ENCODE peak calls at places on chromosomes 7 and 10, in four cellular contexts. T is AG10803, D is EH, M is GM20000. Z is an unnamed sample.

GRCh38 chr10:97659589-97659988 is 19.1 kb downstream of the PI4K2A start:
- DNase-seq in T (peak), D (peak), M (no peak), Z (no peak)

GRCh38 chr7:110693348-110693747 is 397.6 kb upstream of the LRRN3 start:
- DNase-seq in T (no peak), D (no peak), M (no peak), Z (no peak)

GRCh38 chr7:81460228-81460627 is 309.6 kb downstream of the HGF start:
- DNase-seq in T (no peak), D (no peak), M (no peak), Z (no peak)

GRCh38 chr10:123995461-123996131 is 97.8 kb downstream of the CHST15 start:
- DNase-seq in T (peak), D (peak), M (peak), Z (no peak)

GRCh38 chr10:69449841-69450240 is 1.4 kb upstream of the TSPAN15 start:
- DNase-seq in T (peak), D (peak), M (peak), Z (peak)

GRCh38 chr10:95755511-95756004 is 405 bp upstream of the ENTPD1 start:
- DNase-seq in T (no peak), D (no peak), M (peak), Z (no peak)

GRCh38 chr10:86345296-86346168 is 21.1 kb downstream of the GRID1 start:
- DNase-seq in T (peak), D (peak), M (no peak), Z (no peak)

GRCh38 chr7:138863931-138864330 is 65.9 kb upstream of the ATP6V0A4 start:
- DNase-seq in T (no peak), D (no peak), M (no peak), Z (no peak)

GRCh38 chr7:129611246-129612111 is at the start of gene NRF1:
- DNase-seq in T (peak), D (peak), M (peak), Z (peak)

GRCh38 chr10:49118450-49118849 is 3.1 kb upstream of the VSTM4 start:
- DNase-seq in T (no peak), D (no peak), M (no peak), Z (no peak)

GRCh38 chr7:101924171-101924570 is 106.7 kb downstream of the CUX1 start:
- DNase-seq in T (peak), D (peak), M (no peak), Z (no peak)

GRCh38 chr7:139271718-139272619 is 40.9 kb downstream of the UBN2 start:
- DNase-seq in T (no peak), D (no peak), M (no peak), Z (no peak)

GRCh38 chr7:76357379-76358052 is 1.3 kb downstream of the YWHAG start:
- DNase-seq in T (no peak), D (no peak), M (no peak), Z (no peak)

GRCh38 chr7:43844662-43845061 is 24.7 kb downstream of the MRPS24 start:
- DNase-seq in T (no peak), D (no peak), M (no peak), Z (no peak)

Z was measured in activated T-helper 9 cell treated with anti-CD3 and anti-CD28 coated beads, Interleukin-2, amount 50 U/mL, for 16 hours.